ENCODE peak calls at places on chromosomes 7 and 10, in seven cellular contexts. M is mammary epithelial cell, N is prostate gland, P is heart right ventricle, A is colonic mucosa, R is endodermal cell, W is psoas muscle. H is an unnamed sample.

GRCh38 chr7:2873686-2874551 is 29.8 kb upstream of the GNA12 start:
- DNase-seq in M (peak; percentile 99), N (no peak), P (no peak), A (no peak), R (peak; percentile 94), W (no peak), H (no peak)

GRCh38 chr10:79937661-79938226 is 11.2 kb downstream of the SFTPD start:
- DNase-seq in M (no peak), N (no peak), P (no peak), A (no peak), R (peak; percentile 22), W (no peak), H (no peak)

GRCh38 chr10:6516277-6516676 is 63.8 kb downstream of the PRKCQ start:
- DNase-seq in M (no peak), N (no peak), P (no peak), A (no peak), R (peak; percentile 66), W (no peak), H (no peak)

GRCh38 chr10:66627156-66627555 is 298.7 kb upstream of the LRRTM3 start:
- DNase-seq in M (peak; percentile 61), N (no peak), P (no peak), A (no peak), R (peak; percentile 68), W (no peak), H (no peak)

GRCh38 chr7:138935438-138936079 is 45.6 kb downstream of the KIAA1549 start:
- DNase-seq in M (peak; percentile 79), N (no peak), P (no peak), A (no peak), R (peak; percentile 47), W (peak; percentile 42), H (no peak)

GRCh38 chr10:119211176-119211575 is 3.8 kb downstream of the GRK5 start:
- DNase-seq in M (no peak), N (no peak), P (no peak), A (no peak), R (no peak), W (no peak), H (no peak)

GRCh38 chr10:7593068-7593467 is 73.7 kb downstream of the ITIH5 start:
- DNase-seq in M (no peak), N (peak; percentile 18), P (peak; percentile 72), A (no peak), R (no peak), W (no peak), H (no peak)

GRCh38 chr7:96181174-96181573 is 140.7 kb downstream of the SLC25A13 start:
- DNase-seq in M (no peak), N (no peak), P (no peak), A (no peak), R (no peak), W (no peak), H (no peak)

GRCh38 chr10:95447733-95448132 is 113.4 kb downstream of the SORBS1 start:
- DNase-seq in M (no peak), N (no peak), P (peak; percentile 87), A (no peak), R (no peak), W (no peak), H (no peak)

GRCh38 chr7:18684899-18685298 is 189.3 kb downstream of the HDAC9 start:
- DNase-seq in M (no peak), N (no peak), P (no peak), A (no peak), R (no peak), W (no peak), H (no peak)

GRCh38 chr10:110919971-110920881 is 822 bp downstream of the SHOC2 start:
- DNase-seq in M (peak; percentile 61), N (peak; percentile 22), P (peak; percentile 38), A (peak; percentile 56), R (peak; percentile 80), W (no peak), H (peak; percentile 62)

GRCh38 chr7:119713606-119714005 is 559.4 kb upstream of the KCND2 start:
- DNase-seq in M (no peak), N (no peak), P (no peak), A (no peak), R (no peak), W (no peak), H (no peak)

GRCh38 chr10:17847586-17848296 is 38.6 kb downstream of the MRC1 start:
- DNase-seq in M (no peak), N (no peak), P (no peak), A (no peak), R (peak; percentile 51), W (no peak), H (no peak)

GRCh38 chr7:16091951-16092350 is 329.4 kb downstream of the CRPPA start:
- DNase-seq in M (no peak), N (no peak), P (no peak), A (no peak), R (no peak), W (no peak), H (no peak)

GRCh38 chr10:102616071-102616770 is 28.1 kb upstream of the TRIM8 start:
- DNase-seq in M (no peak), N (no peak), P (peak; percentile 75), A (peak; percentile 53), R (peak; percentile 54), W (peak; percentile 76), H (peak; percentile 51)

GRCh38 chr7:28132959-28133745 is 47.4 kb downstream of the JAZF1 start:
- DNase-seq in M (peak; percentile 64), N (no peak), P (no peak), A (no peak), R (no peak), W (no peak), H (no peak)

GRCh38 chr7:1124816-1125602 is 35.0 kb downstream of the ZFAND2A start:
- DNase-seq in M (no peak), N (no peak), P (no peak), A (no peak), R (peak; percentile 32), W (no peak), H (peak; percentile 43)

GRCh38 chr7:128872394-128872824 is 9.8 kb downstream of the ATP6V1F start:
- DNase-seq in M (no peak), N (no peak), P (no peak), A (no peak), R (peak; percentile 82), W (no peak), H (no peak)

GRCh38 chr10:60975716-60976115 is 31.7 kb upstream of the RHOBTB1 start:
- DNase-seq in M (no peak), N (no peak), P (no peak), A (no peak), R (no peak), W (no peak), H (no peak)

GRCh38 chr7:137146552-137146961 is 197.0 kb downstream of the PTN start:
- DNase-seq in M (peak; percentile 73), N (no peak), P (no peak), A (no peak), R (no peak), W (no peak), H (no peak)

GRCh38 chr7:36961097-36961496 is 236.8 kb upstream of the AOAH start:
- DNase-seq in M (no peak), N (no peak), P (no peak), A (no peak), R (no peak), W (no peak), H (no peak)

GRCh38 chr10:110498087-110498981 is 627 bp downstream of the DUSP5 start:
- DNase-seq in M (peak; percentile 29), N (no peak), P (peak; percentile 45), A (peak; percentile 42), R (peak; percentile 78), W (peak; percentile 64), H (peak; percentile 80)

GRCh38 chr10:33661580-33662269 is 327.3 kb upstream of the NRP1 start:
- DNase-seq in M (peak; percentile 66), N (peak; percentile 58), P (peak; percentile 67), A (peak; percentile 50), R (no peak), W (peak; percentile 73), H (peak; percentile 83)

GRCh38 chr7:138166681-138167080 is 90.4 kb downstream of the AKR1D1 start:
- DNase-seq in M (no peak), N (no peak), P (no peak), A (no peak), R (no peak), W (no peak), H (no peak)

GRCh38 chr10:122117475-122117874 is 128.5 kb downstream of the TACC2 start:
- DNase-seq in M (no peak), N (no peak), P (no peak), A (no peak), R (no peak), W (no peak), H (no peak)

GRCh38 chr10:84098667-84099066 is 40.6 kb upstream of the GHITM start:
- DNase-seq in M (no peak), N (no peak), P (no peak), A (no peak), R (no peak), W (no peak), H (no peak)

GRCh38 chr7:68821846-68822245 is 776.4 kb upstream of the AUTS2 start:
- DNase-seq in M (no peak), N (no peak), P (no peak), A (no peak), R (no peak), W (no peak), H (no peak)

GRCh38 chr7:83149466-83149865 is 13.2 kb downstream of the PCLO start:
- DNase-seq in M (no peak), N (no peak), P (no peak), A (no peak), R (no peak), W (no peak), H (no peak)

GRCh38 chr7:72435913-72436480 is 23.9 kb upstream of the CALN1 start:
- DNase-seq in M (no peak), N (no peak), P (no peak), A (no peak), R (no peak), W (no peak), H (no peak)

GRCh38 chr7:125136341-125136740 is 206.7 kb upstream of the POT1 start:
- DNase-seq in M (peak; percentile 92), N (no peak), P (no peak), A (no peak), R (no peak), W (no peak), H (no peak)
- H3K27ac ChIP-seq in M (peak overlapping the region; percentile 96), N (no peak overlapping the region), P (no peak overlapping the region), A (no peak overlapping the region), R (no peak overlapping the region), W (no peak overlapping the region), H (no peak overlapping the region)

GRCh38 chr7:158031820-158032424 is 555.7 kb downstream of the PTPRN2 start:
- DNase-seq in M (no peak), N (no peak), P (no peak), A (no peak), R (peak; percentile 18), W (no peak), H (no peak)
- H3K4me1 ChIP-seq in M (no peaks in the 10 kb centered on the region), N (no peaks in the 10 kb centered on the region), P (no peaks in the 10 kb centered on the region), A (no peaks in the 10 kb centered on the region), R (no peaks in the 10 kb centered on the region), W (no peaks in the 10 kb centered on the region), H (no peaks in the 10 kb centered on the region)

GRCh38 chr10:116766241-116767198 is 24.2 kb upstream of the HSPA12A start:
- DNase-seq in M (no peak), N (no peak), P (no peak), A (no peak), R (no peak), W (no peak), H (no peak)
- TF ChIP-seq CTCF in M (no peak), N (no peak), P (no peak), A (no peak), R (peak; percentile 36), W (no peak), H (no peak)

DNA sequence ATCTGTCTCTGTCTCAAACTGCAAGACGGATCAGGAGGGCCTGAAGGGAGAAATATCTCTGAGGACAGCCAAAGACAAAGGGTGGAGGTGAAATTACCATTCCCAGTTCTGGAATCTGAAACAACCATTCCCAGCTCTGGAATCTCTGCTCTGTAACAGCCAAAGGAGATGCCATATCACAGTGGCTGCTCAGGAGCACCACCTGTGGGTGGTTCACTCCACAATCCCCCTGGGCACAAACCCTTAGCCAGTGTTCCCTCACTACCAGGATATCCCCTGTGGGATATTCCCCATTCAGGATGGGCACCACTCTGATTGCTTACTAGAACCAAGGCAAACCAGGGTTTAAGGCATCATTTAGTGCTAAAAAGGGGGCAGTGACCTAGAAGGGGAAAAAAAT is 199.0 kb downstream of the HTR7 start:
- DNase-seq in M (no peak), N (no peak), P (no peak), A (no peak), R (peak; percentile 62), W (no peak), H (no peak)
- H3K27ac ChIP-seq in M (no peak overlapping the region), N (no peak overlapping the region), P (no peak overlapping the region), A (no peak overlapping the region), R (no peak overlapping the region), W (no peak overlapping the region), H (no peak overlapping the region)

H was measured in lower lobe of right lung.